ENCODE peak calls at places on chromosomes 5 and 9, in eight cellular contexts. One of them, this sample, is unnamed.

GRCh38 chr5:97231025-97231636 is 48.1 kb upstream of the RIOK2 start:
- DNase-seq in activated T-cell treated with anti-CD3 and anti-CD28 coated beads for 24 hours: peak; percentile 11
- DNase-seq in iris pigment epithelial cell: peak; percentile 84
- DNase-seq in ureter: no peak
- DNase-seq in A549: peak; percentile 73
- DNase-seq in foreskin melanocyte: peak; percentile 65
- DNase-seq in T-helper 9 cell: no peak
- DNase-seq in stimulated activated CD8-positive, alpha-beta memory T cell treated with anti-CD3 and anti-CD28 coated beads, Interleukin-7, amount 100 ng/mL, for 1 hour: no peak
- DNase-seq in this sample: no peak

GRCh38 chr9:100472268-100472667 is 681 bp upstream of the TMEFF1 start:
- DNase-seq in activated T-cell treated with anti-CD3 and anti-CD28 coated beads for 24 hours: no peak
- DNase-seq in iris pigment epithelial cell: no peak
- DNase-seq in ureter: no peak
- DNase-seq in A549: no peak
- DNase-seq in foreskin melanocyte: no peak
- DNase-seq in T-helper 9 cell: no peak
- DNase-seq in stimulated activated CD8-positive, alpha-beta memory T cell treated with anti-CD3 and anti-CD28 coated beads, Interleukin-7, amount 100 ng/mL, for 1 hour: no peak
- DNase-seq in this sample: no peak

GRCh38 chr9:109535365-109535764 is 37.3 kb upstream of the PTPN3 start:
- DNase-seq in activated T-cell treated with anti-CD3 and anti-CD28 coated beads for 24 hours: no peak
- DNase-seq in iris pigment epithelial cell: no peak
- DNase-seq in ureter: no peak
- DNase-seq in A549: no peak
- DNase-seq in foreskin melanocyte: no peak
- DNase-seq in T-helper 9 cell: no peak
- DNase-seq in stimulated activated CD8-positive, alpha-beta memory T cell treated with anti-CD3 and anti-CD28 coated beads, Interleukin-7, amount 100 ng/mL, for 1 hour: no peak
- DNase-seq in this sample: no peak

GRCh38 chr5:113293613-113294340 is 141.0 kb downstream of the TSSK1B start:
- DNase-seq in activated T-cell treated with anti-CD3 and anti-CD28 coated beads for 24 hours: no peak
- DNase-seq in iris pigment epithelial cell: peak; percentile 49
- DNase-seq in ureter: no peak
- DNase-seq in A549: no peak
- DNase-seq in foreskin melanocyte: peak; percentile 40
- DNase-seq in T-helper 9 cell: no peak
- DNase-seq in stimulated activated CD8-positive, alpha-beta memory T cell treated with anti-CD3 and anti-CD28 coated beads, Interleukin-7, amount 100 ng/mL, for 1 hour: no peak
- DNase-seq in this sample: no peak

GRCh38 chr9:107613314-107613713 is 123.7 kb upstream of the KLF4 start:
- DNase-seq in activated T-cell treated with anti-CD3 and anti-CD28 coated beads for 24 hours: no peak
- DNase-seq in iris pigment epithelial cell: no peak
- DNase-seq in ureter: no peak
- DNase-seq in A549: no peak
- DNase-seq in foreskin melanocyte: no peak
- DNase-seq in T-helper 9 cell: no peak
- DNase-seq in stimulated activated CD8-positive, alpha-beta memory T cell treated with anti-CD3 and anti-CD28 coated beads, Interleukin-7, amount 100 ng/mL, for 1 hour: no peak
- DNase-seq in this sample: no peak

GRCh38 chr9:129380961-129381401 is 202.9 kb upstream of the IER5L start:
- DNase-seq in activated T-cell treated with anti-CD3 and anti-CD28 coated beads for 24 hours: no peak
- DNase-seq in iris pigment epithelial cell: no peak
- DNase-seq in ureter: no peak
- DNase-seq in A549: no peak
- DNase-seq in foreskin melanocyte: no peak
- DNase-seq in T-helper 9 cell: no peak
- DNase-seq in stimulated activated CD8-positive, alpha-beta memory T cell treated with anti-CD3 and anti-CD28 coated beads, Interleukin-7, amount 100 ng/mL, for 1 hour: no peak
- DNase-seq in this sample: no peak

GRCh38 chr9:101469026-101469425 is 33.5 kb upstream of the ALDOB start:
- DNase-seq in activated T-cell treated with anti-CD3 and anti-CD28 coated beads for 24 hours: no peak
- DNase-seq in iris pigment epithelial cell: no peak
- DNase-seq in ureter: no peak
- DNase-seq in A549: no peak
- DNase-seq in foreskin melanocyte: no peak
- DNase-seq in T-helper 9 cell: no peak
- DNase-seq in stimulated activated CD8-positive, alpha-beta memory T cell treated with anti-CD3 and anti-CD28 coated beads, Interleukin-7, amount 100 ng/mL, for 1 hour: no peak
- DNase-seq in this sample: no peak

GRCh38 chr5:62284946-62285891 is 20.8 kb upstream of the KIF2A start:
- DNase-seq in activated T-cell treated with anti-CD3 and anti-CD28 coated beads for 24 hours: peak; percentile 66
- DNase-seq in iris pigment epithelial cell: no peak
- DNase-seq in ureter: no peak
- DNase-seq in A549: no peak
- DNase-seq in foreskin melanocyte: no peak
- DNase-seq in T-helper 9 cell: no peak
- DNase-seq in stimulated activated CD8-positive, alpha-beta memory T cell treated with anti-CD3 and anti-CD28 coated beads, Interleukin-7, amount 100 ng/mL, for 1 hour: no peak
- DNase-seq in this sample: no peak

GRCh38 chr5:134837530-134838181 is 8.1 kb upstream of the C5orf24 start:
- DNase-seq in activated T-cell treated with anti-CD3 and anti-CD28 coated beads for 24 hours: no peak
- DNase-seq in iris pigment epithelial cell: peak; percentile 55
- DNase-seq in ureter: no peak
- DNase-seq in A549: no peak
- DNase-seq in foreskin melanocyte: no peak
- DNase-seq in T-helper 9 cell: no peak
- DNase-seq in stimulated activated CD8-positive, alpha-beta memory T cell treated with anti-CD3 and anti-CD28 coated beads, Interleukin-7, amount 100 ng/mL, for 1 hour: no peak
- DNase-seq in this sample: no peak

GRCh38 chr9:136241540-136241939 is 4.1 kb downstream of the QSOX2 start:
- DNase-seq in activated T-cell treated with anti-CD3 and anti-CD28 coated beads for 24 hours: no peak
- DNase-seq in iris pigment epithelial cell: no peak
- DNase-seq in ureter: no peak
- DNase-seq in A549: no peak
- DNase-seq in foreskin melanocyte: no peak
- DNase-seq in T-helper 9 cell: no peak
- DNase-seq in stimulated activated CD8-positive, alpha-beta memory T cell treated with anti-CD3 and anti-CD28 coated beads, Interleukin-7, amount 100 ng/mL, for 1 hour: no peak
- DNase-seq in this sample: no peak

GRCh38 chr5:116674881-116675627 is 100.4 kb upstream of the SEMA6A start:
- DNase-seq in activated T-cell treated with anti-CD3 and anti-CD28 coated beads for 24 hours: no peak
- DNase-seq in iris pigment epithelial cell: no peak
- DNase-seq in ureter: no peak
- DNase-seq in A549: no peak
- DNase-seq in foreskin melanocyte: peak; percentile 97
- DNase-seq in T-helper 9 cell: no peak
- DNase-seq in stimulated activated CD8-positive, alpha-beta memory T cell treated with anti-CD3 and anti-CD28 coated beads, Interleukin-7, amount 100 ng/mL, for 1 hour: no peak
- DNase-seq in this sample: no peak

GRCh38 chr9:27432308-27432707 is 91.8 kb upstream of the IFNK start:
- DNase-seq in activated T-cell treated with anti-CD3 and anti-CD28 coated beads for 24 hours: no peak
- DNase-seq in iris pigment epithelial cell: no peak
- DNase-seq in ureter: no peak
- DNase-seq in A549: no peak
- DNase-seq in foreskin melanocyte: no peak
- DNase-seq in T-helper 9 cell: no peak
- DNase-seq in stimulated activated CD8-positive, alpha-beta memory T cell treated with anti-CD3 and anti-CD28 coated beads, Interleukin-7, amount 100 ng/mL, for 1 hour: no peak
- DNase-seq in this sample: no peak

GRCh38 chr9:128928624-128929023 is 7.8 kb downstream of the PHYHD1 start:
- DNase-seq in activated T-cell treated with anti-CD3 and anti-CD28 coated beads for 24 hours: no peak
- DNase-seq in iris pigment epithelial cell: peak; percentile 31
- DNase-seq in ureter: no peak
- DNase-seq in A549: no peak
- DNase-seq in foreskin melanocyte: no peak
- DNase-seq in T-helper 9 cell: no peak
- DNase-seq in stimulated activated CD8-positive, alpha-beta memory T cell treated with anti-CD3 and anti-CD28 coated beads, Interleukin-7, amount 100 ng/mL, for 1 hour: no peak
- DNase-seq in this sample: no peak

GRCh38 chr5:133071983-133072531 is 20.2 kb downstream of the HSPA4 start:
- DNase-seq in activated T-cell treated with anti-CD3 and anti-CD28 coated beads for 24 hours: no peak
- DNase-seq in iris pigment epithelial cell: no peak
- DNase-seq in ureter: no peak
- DNase-seq in A549: no peak
- DNase-seq in foreskin melanocyte: no peak
- DNase-seq in T-helper 9 cell: no peak
- DNase-seq in stimulated activated CD8-positive, alpha-beta memory T cell treated with anti-CD3 and anti-CD28 coated beads, Interleukin-7, amount 100 ng/mL, for 1 hour: no peak
- DNase-seq in this sample: no peak

This sample was measured in type B pancreatic cell.